ENCODE peak calls at places on chromosomes 3 and 15, in four cellular contexts. Z, X, G and Y are unnamed samples. For H3K4me1 and H3K27me3, the result is how much of the 10 kb centered on the place peaks cover.

GRCh38 chr3:128563439-128563838 is 70.4 kb upstream of the GATA2 start:
- DNase-seq in Z (no peak), X (no peak), G (no peak), Y (no peak)

GRCh38 chr3:174495928-174496327 is 363.2 kb upstream of the NAALADL2 start:
- DNase-seq in Z (no peak), X (no peak), G (no peak), Y (no peak)

GRCh38 chr3:159150176-159150575 is 348.3 kb downstream of the MFSD1 start:
- DNase-seq in Z (no peak), X (no peak), G (no peak), Y (no peak)

GRCh38 chr15:41983221-41983620 is 10.9 kb upstream of the EHD4 start:
- DNase-seq in Z (no peak), X (no peak), G (no peak), Y (no peak)

GRCh38 chr3:5057857-5058324 is 64.2 kb upstream of the ARL8B start:
- DNase-seq in Z (peak), X (peak), G (peak), Y (peak)

GRCh38 chr3:32640939-32641725 is 43.9 kb upstream of the CNOT10 start:
- DNase-seq in Z (no peak), X (no peak), G (no peak), Y (peak)

GRCh38 chr3:110198717-110199587 is 861.6 kb upstream of the DPPA4 start:
- DNase-seq in Z (no peak), X (no peak), G (no peak), Y (peak)

GRCh38 chr3:136196064-136196400 is at the start of gene MSL2:
- DNase-seq in Z (no peak), X (no peak), G (no peak), Y (no peak)

GRCh38 chr3:156776871-156777270 is 49.3 kb upstream of the LEKR1 start:
- DNase-seq in Z (no peak), X (no peak), G (no peak), Y (no peak)

DNA sequence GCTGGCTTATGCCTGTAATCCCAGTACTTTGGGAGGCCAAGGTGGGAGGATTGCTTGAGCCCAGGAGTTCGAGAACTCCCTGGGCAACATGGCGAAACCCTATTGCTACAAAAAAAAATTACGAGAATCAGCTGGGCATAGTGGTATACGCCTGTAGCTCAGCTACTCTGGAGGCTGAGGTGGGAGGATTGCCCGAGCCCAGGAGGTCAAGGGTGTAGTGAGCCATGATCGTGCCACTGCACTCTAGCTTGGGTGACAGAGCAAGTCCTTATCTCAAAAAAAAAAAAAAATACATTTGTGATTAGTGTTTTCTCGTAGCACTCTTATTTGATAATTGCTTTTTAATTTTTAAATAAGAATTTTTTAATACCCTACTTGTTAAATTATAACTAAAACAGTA is 18.4 kb downstream of the IREB2 start:
- DNase-seq in Z (no peak), X (no peak), G (no peak), Y (no peak)
- H3K4me1 ChIP-seq in Z (half or more), X (under half), G (under half), Y (under half)

GRCh38 chr3:125022186-125022585 is 33.6 kb downstream of the HEG1 start:
- DNase-seq in Z (no peak), X (no peak), G (no peak), Y (no peak)

GRCh38 chr3:125028657-125029056 is 27.1 kb downstream of the HEG1 start:
- DNase-seq in Z (no peak), X (no peak), G (no peak), Y (no peak)

GRCh38 chr3:125025647-125026046 is 30.1 kb downstream of the HEG1 start:
- DNase-seq in Z (no peak), X (no peak), G (no peak), Y (no peak)

GRCh38 chr3:125023833-125024560 is 31.8 kb downstream of the HEG1 start:
- DNase-seq in Z (no peak), X (no peak), G (no peak), Y (no peak)

DNA sequence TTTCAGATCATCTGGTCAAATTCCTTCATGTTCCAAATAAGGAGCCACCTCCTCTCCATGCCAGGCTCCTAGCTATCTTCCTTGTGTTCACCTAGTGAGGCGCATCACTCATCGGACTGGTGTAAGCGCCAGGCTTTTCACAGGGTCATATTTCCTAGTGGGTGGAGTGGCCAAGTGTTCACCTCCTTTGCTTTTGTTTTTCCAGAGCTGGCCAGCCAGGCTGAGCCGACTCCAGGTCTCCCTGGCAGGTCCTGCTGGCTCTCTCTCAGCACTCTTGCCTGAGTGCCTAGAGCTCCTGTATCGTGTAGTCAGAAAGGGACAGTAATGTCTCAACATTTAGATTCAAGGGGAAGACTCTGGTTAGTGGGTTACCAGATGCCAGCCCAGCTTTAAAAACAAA is 31.0 kb downstream of the HEG1 start:
- DNase-seq in Z (no peak), X (no peak), G (no peak), Y (peak)
- H3K4me3 ChIP-seq in Z (no peak), X (no peak), G (no peak), Y (no peak)

DNA sequence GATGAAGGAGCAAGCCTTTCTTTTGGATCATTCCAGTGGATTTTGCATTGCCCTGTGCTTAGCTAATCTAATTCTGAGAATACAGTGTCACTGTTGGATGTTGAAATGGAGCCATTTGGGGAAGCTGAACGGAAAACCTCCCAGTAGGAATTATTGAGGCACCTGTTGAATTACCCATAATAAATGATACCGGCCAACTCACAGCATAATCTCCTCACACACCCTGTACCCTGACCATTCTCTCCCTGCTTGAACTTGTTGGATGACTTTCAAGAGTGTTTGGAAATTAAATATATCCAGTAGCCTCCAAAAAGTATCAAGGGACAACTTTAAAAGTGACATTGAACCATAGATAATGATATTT is 171.4 kb upstream of the HES1 start:
- DNase-seq in Z (no peak), X (no peak), G (no peak), Y (no peak)
- H3K27me3 ChIP-seq in Z (under half), X (under half), G (under half), Y (under half)

GRCh38 chr3:12991481-12991837 is 81.8 kb downstream of the IQSEC1 start:
- DNase-seq in Z (no peak), X (no peak), G (no peak), Y (no peak)
- H3K4me1 ChIP-seq in Z (under half), X (under half), G (half or more), Y (under half)